ENCODE peak calls at places on chromosome 16, in seven cellular contexts. One of them, this sample, is unnamed.

GRCh38 chr16:58733248-58733670 is 857 bp downstream of the GOT2 start:
- DNase-seq in esophagus muscularis mucosa: no peak
- DNase-seq in HFFc6: no peak
- DNase-seq in cardiac muscle cell: peak
- DNase-seq in HT1080: no peak
- DNase-seq in stimulated activated CD4-positive, alpha-beta T cell treated with anti-CD3 and anti-CD28 coated beads, Interleukin-1b, Interleukin-23, amount 100 ng/mL, for 24 hours: no peak
- DNase-seq in EH: peak
- DNase-seq in this sample: no peak

GRCh38 chr16:57984443-57985203 is 13.7 kb upstream of the CNGB1 start:
- DNase-seq in HFFc6: no peak
- DNase-seq in esophagus muscularis mucosa: peak
- DNase-seq in HT1080: no peak
- DNase-seq in cardiac muscle cell: peak
- DNase-seq in stimulated activated CD4-positive, alpha-beta T cell treated with anti-CD3 and anti-CD28 coated beads, Interleukin-1b, Interleukin-23, amount 100 ng/mL, for 24 hours: peak
- DNase-seq in EH: peak
- DNase-seq in this sample: peak

GRCh38 chr16:6682142-6682811 is 650.4 kb upstream of the RBFOX1 start:
- DNase-seq in HT1080: peak
- DNase-seq in esophagus muscularis mucosa: peak
- DNase-seq in cardiac muscle cell: no peak
- DNase-seq in stimulated activated CD4-positive, alpha-beta T cell treated with anti-CD3 and anti-CD28 coated beads, Interleukin-1b, Interleukin-23, amount 100 ng/mL, for 24 hours: no peak
- DNase-seq in HFFc6: no peak
- DNase-seq in EH: no peak
- DNase-seq in this sample: peak

GRCh38 chr16:54164789-54165173 is 121.8 kb downstream of the IRX3 start:
- DNase-seq in HT1080: no peak
- DNase-seq in stimulated activated CD4-positive, alpha-beta T cell treated with anti-CD3 and anti-CD28 coated beads, Interleukin-1b, Interleukin-23, amount 100 ng/mL, for 24 hours: no peak
- DNase-seq in HFFc6: no peak
- DNase-seq in EH: no peak
- DNase-seq in cardiac muscle cell: no peak
- DNase-seq in esophagus muscularis mucosa: no peak
- DNase-seq in this sample: no peak

GRCh38 chr16:3022697-3023414 is 886 bp downstream of the HCFC1R1 start:
- DNase-seq in EH: peak
- DNase-seq in cardiac muscle cell: peak
- DNase-seq in HT1080: peak
- DNase-seq in esophagus muscularis mucosa: no peak
- DNase-seq in stimulated activated CD4-positive, alpha-beta T cell treated with anti-CD3 and anti-CD28 coated beads, Interleukin-1b, Interleukin-23, amount 100 ng/mL, for 24 hours: no peak
- DNase-seq in HFFc6: peak
- DNase-seq in this sample: no peak

GRCh38 chr16:19001788-19002187 is 18.1 kb downstream of the TMC7 start:
- DNase-seq in HT1080: peak
- DNase-seq in HFFc6: peak
- DNase-seq in esophagus muscularis mucosa: no peak
- DNase-seq in stimulated activated CD4-positive, alpha-beta T cell treated with anti-CD3 and anti-CD28 coated beads, Interleukin-1b, Interleukin-23, amount 100 ng/mL, for 24 hours: no peak
- DNase-seq in cardiac muscle cell: peak
- DNase-seq in EH: peak
- DNase-seq in this sample: peak

GRCh38 chr16:82063456-82064082 is 28.5 kb downstream of the HSD17B2 start:
- DNase-seq in esophagus muscularis mucosa: no peak
- DNase-seq in stimulated activated CD4-positive, alpha-beta T cell treated with anti-CD3 and anti-CD28 coated beads, Interleukin-1b, Interleukin-23, amount 100 ng/mL, for 24 hours: no peak
- DNase-seq in HFFc6: no peak
- DNase-seq in EH: no peak
- DNase-seq in HT1080: no peak
- DNase-seq in cardiac muscle cell: no peak
- DNase-seq in this sample: no peak

GRCh38 chr16:474420-475122 is 49.1 kb downstream of the RAB11FIP3 start:
- DNase-seq in HFFc6: no peak
- DNase-seq in EH: no peak
- DNase-seq in HT1080: no peak
- DNase-seq in cardiac muscle cell: peak
- DNase-seq in stimulated activated CD4-positive, alpha-beta T cell treated with anti-CD3 and anti-CD28 coated beads, Interleukin-1b, Interleukin-23, amount 100 ng/mL, for 24 hours: no peak
- DNase-seq in esophagus muscularis mucosa: no peak
- DNase-seq in this sample: peak

GRCh38 chr16:57773019-57773418 is 29.3 kb downstream of the KIFC3 start:
- DNase-seq in esophagus muscularis mucosa: no peak
- DNase-seq in HT1080: no peak
- DNase-seq in EH: no peak
- DNase-seq in stimulated activated CD4-positive, alpha-beta T cell treated with anti-CD3 and anti-CD28 coated beads, Interleukin-1b, Interleukin-23, amount 100 ng/mL, for 24 hours: no peak
- DNase-seq in HFFc6: no peak
- DNase-seq in cardiac muscle cell: no peak
- DNase-seq in this sample: no peak

GRCh38 chr16:13143551-13143950 is 242.2 kb downstream of the SHISA9 start:
- DNase-seq in HFFc6: no peak
- DNase-seq in esophagus muscularis mucosa: no peak
- DNase-seq in cardiac muscle cell: no peak
- DNase-seq in stimulated activated CD4-positive, alpha-beta T cell treated with anti-CD3 and anti-CD28 coated beads, Interleukin-1b, Interleukin-23, amount 100 ng/mL, for 24 hours: no peak
- DNase-seq in EH: no peak
- DNase-seq in HT1080: peak
- DNase-seq in this sample: no peak

GRCh38 chr16:58904254-58904653 is 170.1 kb upstream of the GOT2 start:
- DNase-seq in EH: no peak
- DNase-seq in HT1080: no peak
- DNase-seq in HFFc6: no peak
- DNase-seq in stimulated activated CD4-positive, alpha-beta T cell treated with anti-CD3 and anti-CD28 coated beads, Interleukin-1b, Interleukin-23, amount 100 ng/mL, for 24 hours: no peak
- DNase-seq in esophagus muscularis mucosa: no peak
- DNase-seq in cardiac muscle cell: no peak
- DNase-seq in this sample: no peak